ENCODE peak calls at places on chromosomes 3 and 15, in four cellular contexts. E, Q, L and S are unnamed samples.

GRCh38 chr15:55834331-55834730 is 91.4 kb upstream of the PRTG start:
- DNase-seq in E (no peak), Q (no peak), L (no peak), S (no peak)

GRCh38 chr3:187946031-187946691 is 200.9 kb upstream of the BCL6 start:
- DNase-seq in E (no peak), Q (no peak), L (no peak), S (no peak)

GRCh38 chr15:57667171-57667924 is 39.2 kb upstream of the POLR2M start:
- DNase-seq in E (no peak), Q (no peak), L (no peak), S (peak; percentile 12)

GRCh38 chr15:40192942-40193341 is 32.1 kb downstream of the BUB1B start:
- DNase-seq in E (no peak), Q (no peak), L (no peak), S (no peak)

GRCh38 chr3:55724851-55725250 is 237.7 kb upstream of the WNT5A start:
- DNase-seq in E (no peak), Q (peak; percentile 37), L (no peak), S (no peak)

GRCh38 chr15:60299452-60300047 is 98.2 kb downstream of the ANXA2 start:
- DNase-seq in E (no peak), Q (no peak), L (peak; percentile 8), S (peak; percentile 40)

GRCh38 chr3:119783883-119784282 is 2.0 kb downstream of the NR1I2 start:
- DNase-seq in E (no peak), Q (no peak), L (no peak), S (no peak)

GRCh38 chr15:62403164-62403809 is 238.2 kb upstream of the C2CD4B start:
- DNase-seq in E (no peak), Q (no peak), L (no peak), S (no peak)

GRCh38 chr3:159855599-159856495 is 132.8 kb upstream of the IL12A start:
- DNase-seq in E (no peak), Q (no peak), L (no peak), S (no peak)

GRCh38 chr15:64522226-64522823 is 61.9 kb downstream of the ZNF609 start:
- DNase-seq in E (no peak), Q (no peak), L (no peak), S (no peak)

DNA sequence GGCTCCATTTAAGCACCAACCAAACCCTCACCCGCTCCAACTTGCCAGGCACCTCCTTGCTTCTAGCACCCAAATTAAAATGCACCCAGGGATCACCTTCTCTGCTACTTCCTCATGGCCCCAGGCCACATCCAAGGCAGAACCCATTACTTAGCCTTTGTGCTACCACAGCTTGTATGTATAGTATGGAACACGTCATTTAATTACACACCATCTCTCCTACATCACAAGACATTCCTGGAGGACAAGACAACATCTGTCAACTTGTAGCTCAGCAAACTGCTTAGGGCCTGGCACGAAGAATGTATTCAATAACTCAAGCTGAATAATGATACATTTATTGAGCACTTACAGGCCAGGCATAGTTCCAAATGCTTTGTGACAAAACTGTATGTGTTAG is 23.3 kb downstream of the ZDHHC3 start:
- DNase-seq in E (no peak), Q (no peak), L (no peak), S (no peak)
- TF ChIP-seq EGR1 in E (no peak), Q (no peak), L (no peak), S (no peak)

DNA sequence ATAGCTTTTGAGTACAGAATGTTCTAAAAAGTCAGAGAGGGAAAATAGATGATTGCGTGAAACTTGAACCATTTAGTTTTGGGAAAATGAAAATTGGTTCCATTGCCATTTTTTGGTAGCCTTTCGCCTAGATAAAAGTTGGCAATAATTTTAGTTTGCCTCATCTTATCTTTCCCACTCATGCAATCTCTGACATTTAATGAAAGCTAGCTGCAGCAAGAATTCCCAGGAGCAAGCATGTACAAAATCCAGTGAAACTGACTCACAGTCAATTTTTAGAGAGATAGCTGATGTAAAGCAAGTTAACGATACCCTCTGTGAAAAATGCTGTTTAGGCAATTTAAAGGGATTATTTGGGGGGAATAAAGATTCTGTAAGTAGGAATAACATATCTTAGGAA is 797.4 kb downstream of the GRM7 start:
- DNase-seq in E (no peak), Q (no peak), L (no peak), S (no peak)
- TF ChIP-seq EGR1 in E (no peak), Q (no peak), L (no peak), S (no peak)

GRCh38 chr15:88604381-88604951 is 16.7 kb upstream of the AEN start:
- DNase-seq in E (no peak), Q (no peak), L (no peak), S (no peak)

GRCh38 chr15:88603885-88604284 is 17.3 kb upstream of the AEN start:
- DNase-seq in E (no peak), Q (no peak), L (no peak), S (no peak)

GRCh38 chr15:88605507-88606436 is 15.4 kb upstream of the AEN start:
- DNase-seq in E (no peak), Q (no peak), L (no peak), S (peak; percentile 74)

GRCh38 chr15:88606437-88606794 is 14.7 kb upstream of the AEN start:
- DNase-seq in E (no peak), Q (no peak), L (no peak), S (no peak)

GRCh38 chr15:88604972-88605506 is 16.1 kb upstream of the AEN start:
- DNase-seq in E (no peak), Q (no peak), L (no peak), S (no peak)
- TF ChIP-seq EGR1 in E (no peak), Q (no peak), L (no peak), S (no peak)

DNA sequence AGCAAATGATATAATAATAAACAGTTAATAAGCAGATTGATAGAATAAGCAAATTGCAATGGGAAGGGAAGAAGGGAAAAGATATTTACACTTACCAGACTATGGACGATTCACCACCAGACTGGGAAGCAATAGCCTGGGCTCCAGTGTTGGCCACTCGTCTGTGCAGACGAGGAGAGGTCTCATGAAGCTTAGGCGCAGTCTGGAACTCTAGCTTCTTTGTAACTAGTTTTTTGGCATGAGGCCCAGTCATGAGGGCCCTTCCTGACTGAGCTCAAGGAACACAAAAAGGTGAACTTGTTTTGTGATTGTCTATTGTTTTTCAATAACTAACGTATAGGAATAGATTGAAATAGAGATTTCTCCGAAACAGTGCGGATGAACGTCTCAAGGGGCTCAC is 63.3 kb upstream of the GATM start:
- DNase-seq in E (no peak), Q (no peak), L (no peak), S (no peak)
- TF ChIP-seq EGR1 in E (no peak), Q (no peak), L (no peak), S (no peak)

GRCh38 chr3:140134231-140134630 is 199.2 kb downstream of the CLSTN2 start:
- DNase-seq in E (no peak), Q (no peak), L (no peak), S (no peak)

GRCh38 chr3:140135461-140135860 is 200.5 kb downstream of the CLSTN2 start:
- DNase-seq in E (no peak), Q (no peak), L (no peak), S (no peak)

GRCh38 chr3:140128217-140129137 is 193.5 kb downstream of the CLSTN2 start:
- DNase-seq in E (peak; percentile 25), Q (no peak), L (peak; percentile 1), S (peak; percentile 55)

GRCh38 chr3:140129885-140130284 is 194.9 kb downstream of the CLSTN2 start:
- DNase-seq in E (no peak), Q (no peak), L (no peak), S (no peak)

GRCh38 chr3:140131895-140132294 is 196.9 kb downstream of the CLSTN2 start:
- DNase-seq in E (no peak), Q (no peak), L (no peak), S (no peak)
- TF ChIP-seq EGR1 in E (no peak), Q (no peak), L (no peak), S (no peak)

DNA sequence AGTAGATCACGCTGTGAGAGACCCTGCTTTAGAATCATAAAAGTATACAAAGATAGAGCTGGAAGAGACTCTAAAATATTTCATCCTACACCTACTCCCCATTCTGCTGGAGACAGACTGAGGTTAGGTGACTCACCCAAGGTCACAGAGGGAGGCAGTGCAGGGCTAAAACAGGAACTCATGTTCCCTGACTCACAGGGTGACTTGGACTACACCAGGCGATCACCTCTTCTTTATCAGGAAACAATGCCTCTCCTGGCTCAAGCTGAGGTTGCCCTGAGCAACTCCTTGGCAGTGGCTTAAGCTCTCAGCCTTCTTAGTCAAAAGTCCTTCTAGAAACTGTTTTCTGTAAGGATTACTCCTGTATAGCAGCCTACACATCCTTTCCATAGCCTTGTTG is 26.4 kb upstream of the TNFAIP8L3 start:
- DNase-seq in E (no peak), Q (no peak), L (peak; percentile 82), S (peak; percentile 77)
- TF ChIP-seq EGR1 in E (no peak), Q (no peak), L (no peak), S (no peak)

GRCh38 chr3:123503200-123503599 is 54.3 kb upstream of the ADCY5 start:
- DNase-seq in E (no peak), Q (no peak), L (no peak), S (no peak)

GRCh38 chr3:123511084-123511483 is 62.2 kb upstream of the ADCY5 start:
- DNase-seq in E (no peak), Q (no peak), L (no peak), S (no peak)

GRCh38 chr3:123505820-123506219 is 56.9 kb upstream of the ADCY5 start:
- DNase-seq in E (no peak), Q (no peak), L (no peak), S (no peak)

GRCh38 chr3:123511726-123512125 is 62.8 kb upstream of the ADCY5 start:
- DNase-seq in E (peak; percentile 7), Q (no peak), L (no peak), S (no peak)

DNA sequence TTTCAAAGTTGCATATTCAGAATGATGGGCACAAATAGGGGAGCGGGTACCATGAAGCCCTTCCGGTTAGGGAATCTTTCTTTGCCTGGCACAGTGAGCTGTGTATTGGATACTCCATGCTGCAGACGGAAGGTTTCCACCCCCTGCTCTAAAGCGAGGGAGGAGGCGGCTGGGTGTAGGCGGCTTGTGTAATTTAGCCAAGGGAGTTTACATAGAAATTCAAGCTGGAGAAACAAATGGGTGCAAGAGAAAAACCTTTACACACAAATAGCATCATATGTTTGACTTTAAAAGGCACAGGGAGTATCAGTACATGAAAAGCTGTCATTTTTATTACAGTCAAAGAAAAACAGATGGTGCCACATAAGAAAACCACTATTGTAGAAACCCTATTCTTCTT is 59.3 kb upstream of the ADCY5 start:
- DNase-seq in E (no peak), Q (no peak), L (no peak), S (no peak)
- TF ChIP-seq EGR1 in E (no peak), Q (no peak), L (no peak), S (no peak)

DNA sequence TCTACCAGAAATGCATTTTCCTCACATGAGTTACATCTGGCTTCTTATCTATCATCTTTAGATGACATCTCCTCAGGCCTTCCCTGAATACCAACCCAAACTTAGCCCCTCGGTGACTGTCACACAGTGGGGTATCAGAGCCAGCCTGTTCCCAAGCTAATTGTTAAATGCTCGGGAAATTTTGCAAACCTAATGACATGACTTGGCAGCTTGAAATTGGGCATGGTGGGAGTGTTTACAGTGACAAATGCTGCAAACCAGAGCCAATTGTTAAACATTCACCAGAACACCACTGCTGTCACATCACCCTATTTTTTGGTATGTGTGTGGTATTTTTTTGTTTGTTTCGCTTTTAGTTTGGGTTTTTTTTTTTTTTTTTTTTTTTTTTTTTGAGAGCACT is 130.8 kb downstream of the HCN4 start:
- DNase-seq in E (no peak), Q (no peak), L (no peak), S (no peak)
- TF ChIP-seq EGR1 in E (no peak), Q (no peak), L (no peak), S (no peak)

GRCh38 chr15:78243491-78243941 is 9.2 kb upstream of the ACSBG1 start:
- DNase-seq in E (no peak), Q (no peak), L (no peak), S (no peak)
- TF ChIP-seq EGR1 in E (no peak), Q (no peak), L (no peak), S (no peak)